ENCODE peak calls at places on chromosomes 12 and 14, in eight cellular contexts. N, U, X, Z, Q, Y, S and H are unnamed samples.

GRCh38 chr12:96456265-96456974 is 33.0 kb upstream of the CFAP54 start:
- DNase-seq in U (no peak), Y (no peak), Z (no peak), X (no peak), S (no peak), Q (no peak), N (peak), H (no peak)

GRCh38 chr12:9626291-9626690 is 18.6 kb upstream of the KLRB1 start:
- DNase-seq in Q (no peak), N (peak), Z (no peak), X (no peak), U (no peak), Y (no peak), S (no peak), H (no peak)

GRCh38 chr12:114799574-114800487 is 115.9 kb upstream of the TBX3 start:
- DNase-seq in Z (no peak), Y (no peak), S (peak), U (peak), N (no peak), X (peak), Q (no peak), H (peak)

GRCh38 chr12:106956048-106956935 is 585 bp downstream of the TMEM263 start:
- DNase-seq in S (peak), X (peak), N (peak), Z (peak), Q (peak), Y (peak), U (peak), H (peak)

GRCh38 chr12:101305226-101305779 is 25.4 kb downstream of the UTP20 start:
- DNase-seq in Y (no peak), U (no peak), Z (no peak), N (peak), Q (no peak), S (no peak), X (no peak), H (no peak)

GRCh38 chr14:103748539-103748867 is 32.9 kb downstream of the ZFYVE21 start:
- DNase-seq in U (no peak), N (no peak), Q (no peak), X (no peak), S (no peak), Y (no peak), Z (no peak), H (no peak)

GRCh38 chr12:113214938-113215400 is 6.3 kb upstream of the TPCN1 start:
- DNase-seq in Y (no peak), U (peak), S (peak), N (peak), Q (peak), X (peak), Z (no peak), H (peak)

GRCh38 chr12:71057330-71057729 is 100.5 kb downstream of the TSPAN8 start:
- DNase-seq in U (no peak), Q (no peak), X (no peak), N (no peak), Y (no peak), S (no peak), Z (no peak), H (no peak)

GRCh38 chr14:80269338-80269935 is 58.1 kb upstream of the DIO2 start:
- DNase-seq in U (no peak), Q (no peak), N (peak), Z (no peak), Y (no peak), X (no peak), S (peak), H (no peak)

GRCh38 chr12:99024870-99025269 is 379.8 kb downstream of the APAF1 start:
- DNase-seq in S (no peak), Z (no peak), N (no peak), Y (no peak), U (no peak), Q (no peak), X (no peak), H (no peak)

GRCh38 chr12:45349911-45350310 is 134.0 kb downstream of the ANO6 start:
- DNase-seq in Q (no peak), U (no peak), S (no peak), Y (no peak), N (no peak), Z (no peak), X (no peak), H (no peak)

GRCh38 chr14:28707814-28708213 is 58.8 kb upstream of the FOXG1 start:
- DNase-seq in U (no peak), Q (no peak), Y (no peak), N (peak), S (no peak), X (no peak), Z (no peak), H (no peak)

GRCh38 chr12:88575361-88575959 is 4.8 kb downstream of the KITLG start:
- DNase-seq in Q (no peak), Z (no peak), N (no peak), Y (no peak), S (no peak), X (no peak), U (no peak), H (no peak)